ENCODE peak calls at places on chromosomes 4 and X, in seven cellular contexts. L is GM23338, O is A549, C is HCT116, X is GM12878, K is SK-N-SH, N is HL-60. G is an unnamed sample.

GRCh38 chr4:165720411-165721082 is 152.5 kb upstream of the TLL1 start:
- DNase-seq in L (no peak), O (no peak), N (no peak), X (no peak), K (no peak), C (no peak), G (no peak)

GRCh38 chrX:63506320-63506719 is 155.2 kb upstream of the SPIN4 start:
- DNase-seq in L (peak), X (no peak), C (peak), N (no peak), K (peak), O (peak), G (peak)

GRCh38 chrX:48976086-48976485 is 4.4 kb upstream of the KCND1 start:
- DNase-seq in C (no peak), X (no peak), O (no peak), L (no peak), N (peak), K (no peak), G (no peak)

GRCh38 chr4:48342559-48342878 is 1.2 kb downstream of the SLAIN2 start:
- DNase-seq in N (no peak), O (no peak), K (no peak), X (no peak), C (no peak), L (no peak), G (no peak)

GRCh38 chr4:42390622-42391355 is 6.5 kb upstream of the SHISA3 start:
- DNase-seq in L (no peak), C (no peak), N (no peak), K (no peak), X (no peak), O (no peak), G (no peak)

GRCh38 chrX:39158801-39159657 is 357.8 kb downstream of the MID1IP1 start:
- DNase-seq in C (no peak), X (peak), L (no peak), N (peak), K (peak), O (no peak), G (no peak)

GRCh38 chr4:129362685-129363274 is 266.8 kb downstream of the C4orf33 start:
- DNase-seq in L (peak), N (peak), O (peak), X (peak), K (peak), C (peak), G (peak)

GRCh38 chrX:38819709-38820108 is 18.4 kb downstream of the MID1IP1 start:
- DNase-seq in C (no peak), N (no peak), L (no peak), O (no peak), X (no peak), K (no peak), G (no peak)

GRCh38 chr4:38866973-38867477 is 581 bp upstream of the FAM114A1 start:
- DNase-seq in O (no peak), K (no peak), L (no peak), X (no peak), N (no peak), C (no peak), G (no peak)

GRCh38 chr4:38867478-38868054 is at the start of gene FAM114A1:
- DNase-seq in C (no peak), K (peak), L (peak), O (peak), X (no peak), N (no peak), G (peak)

GRCh38 chr4:38869511-38869910 is 1.9 kb downstream of the FAM114A1 start:
- DNase-seq in X (no peak), N (no peak), K (no peak), O (no peak), C (no peak), L (no peak), G (no peak)

GRCh38 chr4:38870098-38870850 is 2.7 kb downstream of the FAM114A1 start:
- DNase-seq in N (no peak), K (no peak), X (no peak), C (no peak), O (no peak), L (no peak), G (no peak)

GRCh38 chr4:38868055-38868965 is 704 bp downstream of the FAM114A1 start:
- DNase-seq in O (peak), X (no peak), L (peak), K (no peak), C (no peak), N (no peak), G (no peak)
- TF ChIP-seq REST in O (no peak), X (no peak), L (no peak), K (no peak), C (no peak), N (no peak), G (no peak)

GRCh38 chr4:99117876-99118693 is 26.0 kb downstream of the ADH4 start:
- DNase-seq in X (no peak), C (no peak), N (no peak), O (peak), L (peak), K (peak), G (peak)
- TF ChIP-seq REST in X (no peak), C (no peak), N (no peak), O (no peak), L (no peak), K (no peak), G (no peak)

GRCh38 chr4:16206848-16207247 is 19.4 kb downstream of the TAPT1 start:
- DNase-seq in X (no peak), L (no peak), N (peak), C (no peak), K (no peak), O (no peak), G (no peak)
- TF ChIP-seq REST in X (no peak), L (no peak), N (no peak), C (no peak), K (no peak), O (no peak), G (no peak)

GRCh38 chr4:91826186-91826585 is 477.6 kb upstream of the GRID2 start:
- DNase-seq in L (no peak), X (no peak), N (no peak), C (no peak), O (no peak), K (no peak), G (no peak)
- TF ChIP-seq REST in L (no peak), X (no peak), N (no peak), C (no peak), O (no peak), K (no peak), G (no peak)

GRCh38 chr4:138223191-138223910 is 18.8 kb downstream of the SLC7A11 start:
- DNase-seq in K (no peak), X (no peak), O (peak), N (peak), C (no peak), L (peak), G (no peak)
- TF ChIP-seq REST in K (no peak), X (no peak), O (no peak), N (no peak), C (no peak), L (no peak), G (no peak)